ENCODE peak calls at places on chromosome 7, in four cellular contexts. F, M, N and C are unnamed samples.
A peak's percentile ranks its signal among the peaks of the same experiment; 100 is the strongest.

GRCh38 chr7:76047305-76047810 is 442 bp downstream of the STYXL1 start:
- DNase-seq in F (no peak), M (no peak), N (no peak), C (no peak)

GRCh38 chr7:96991850-96992623 is 13.3 kb upstream of the DLX6 start:
- DNase-seq in F (no peak), M (no peak), N (no peak), C (no peak)

GRCh38 chr7:13946181-13946580 is 43.3 kb downstream of the ETV1 start:
- DNase-seq in F (no peak), M (no peak), N (no peak), C (no peak)

GRCh38 chr7:4013793-4014192 is 668.3 kb upstream of the FOXK1 start:
- DNase-seq in F (no peak), M (no peak), N (no peak), C (no peak)

GRCh38 chr7:77786018-77786417 is 12.2 kb downstream of the TMEM60 start:
- DNase-seq in F (no peak), M (no peak), N (no peak), C (no peak)

GRCh38 chr7:13933536-13933935 is 55.9 kb downstream of the ETV1 start:
- DNase-seq in F (no peak), M (no peak), N (no peak), C (no peak)

GRCh38 chr7:69002416-69002815 is 595.9 kb upstream of the AUTS2 start:
- DNase-seq in F (no peak), M (no peak), N (no peak), C (no peak)

GRCh38 chr7:104943502-104944343 is 70.3 kb upstream of the KMT2E start:
- DNase-seq in F (peak; percentile 94), M (no peak), N (peak; percentile 74), C (no peak)

GRCh38 chr7:138429577-138430250 is 30.3 kb upstream of the TRIM24 start:
- DNase-seq in F (no peak), M (no peak), N (no peak), C (no peak)

GRCh38 chr7:148856035-148856881 is 27.8 kb downstream of the EZH2 start:
- DNase-seq in F (peak; percentile 28), M (no peak), N (no peak), C (no peak)

GRCh38 chr7:151131284-151131621 is 36.2 kb downstream of the GBX1 start:
- DNase-seq in F (no peak), M (no peak), N (no peak), C (no peak)

GRCh38 chr7:112076309-112076708 is 129.9 kb downstream of the DOCK4 start:
- DNase-seq in F (no peak), M (no peak), N (no peak), C (no peak)

GRCh38 chr7:158997471-158997870 is 141.1 kb downstream of the DYNC2I1 start:
- DNase-seq in F (no peak), M (no peak), N (no peak), C (no peak)

GRCh38 chr7:27564881-27565482 is 97.7 kb downstream of the HIBADH start:
- DNase-seq in F (no peak), M (no peak), N (no peak), C (peak; percentile 13)

GRCh38 chr7:48389977-48390376 is 218.7 kb downstream of the ABCA13 start:
- DNase-seq in F (no peak), M (no peak), N (no peak), C (no peak)

GRCh38 chr7:7122033-7122478 is 60.3 kb upstream of the C1GALT1 start:
- DNase-seq in F (no peak), M (no peak), N (no peak), C (no peak)

GRCh38 chr7:117034851-117035462 is 81.7 kb downstream of the ST7 start:
- DNase-seq in F (no peak), M (no peak), N (no peak), C (no peak)

GRCh38 chr7:81630600-81630999 is 139.2 kb downstream of the HGF start:
- DNase-seq in F (no peak), M (no peak), N (no peak), C (no peak)

GRCh38 chr7:33196194-33196593 is 66.8 kb downstream of the BBS9 start:
- DNase-seq in F (no peak), M (no peak), N (no peak), C (no peak)

GRCh38 chr7:112112822-112113255 is 93.4 kb downstream of the DOCK4 start:
- DNase-seq in F (no peak), M (no peak), N (no peak), C (no peak)

GRCh38 chr7:151999337-152000090 is 26.0 kb upstream of the GALNT11 start:
- DNase-seq in F (no peak), M (no peak), N (no peak), C (no peak)

GRCh38 chr7:84294907-84295455 is 100.4 kb upstream of the SEMA3A start:
- DNase-seq in F (no peak), M (no peak), N (no peak), C (no peak)

GRCh38 chr7:105644937-105645336 is 63.6 kb upstream of the EFCAB10 start:
- DNase-seq in F (no peak), M (no peak), N (no peak), C (no peak)

GRCh38 chr7:87413029-87413428 is 62.5 kb downstream of the ABCB4 start:
- DNase-seq in F (no peak), M (no peak), N (no peak), C (no peak)

GRCh38 chr7:16028651-16029050 is 342.2 kb upstream of the MEOX2 start:
- DNase-seq in F (no peak), M (no peak), N (no peak), C (no peak)

GRCh38 chr7:127822822-127823508 is 171.0 kb downstream of the SND1 start:
- DNase-seq in F (peak; percentile 16), M (no peak), N (no peak), C (peak; percentile 18)

GRCh38 chr7:44050121-44050914 is 5.8 kb downstream of the DBNL start:
- DNase-seq in F (no peak), M (no peak), N (no peak), C (no peak)
- H3K4me1 ChIP-seq in F (no peaks in the 10 kb centered on the region), M (peaks cover 22% of the 10 kb centered on the region), N (peaks cover 15% of the 10 kb centered on the region), C (no peaks in the 10 kb centered on the region)

GRCh38 chr7:36749282-36749960 is 25.1 kb upstream of the AOAH start:
- DNase-seq in F (no peak), M (no peak), N (no peak), C (no peak)

GRCh38 chr7:36746347-36746746 is 22.1 kb upstream of the AOAH start:
- DNase-seq in F (no peak), M (no peak), N (no peak), C (no peak)

GRCh38 chr7:36747251-36747968 is 23.1 kb upstream of the AOAH start:
- DNase-seq in F (no peak), M (no peak), N (no peak), C (no peak)

GRCh38 chr7:36752026-36752735 is 27.9 kb upstream of the AOAH start:
- DNase-seq in F (no peak), M (no peak), N (no peak), C (no peak)

DNA sequence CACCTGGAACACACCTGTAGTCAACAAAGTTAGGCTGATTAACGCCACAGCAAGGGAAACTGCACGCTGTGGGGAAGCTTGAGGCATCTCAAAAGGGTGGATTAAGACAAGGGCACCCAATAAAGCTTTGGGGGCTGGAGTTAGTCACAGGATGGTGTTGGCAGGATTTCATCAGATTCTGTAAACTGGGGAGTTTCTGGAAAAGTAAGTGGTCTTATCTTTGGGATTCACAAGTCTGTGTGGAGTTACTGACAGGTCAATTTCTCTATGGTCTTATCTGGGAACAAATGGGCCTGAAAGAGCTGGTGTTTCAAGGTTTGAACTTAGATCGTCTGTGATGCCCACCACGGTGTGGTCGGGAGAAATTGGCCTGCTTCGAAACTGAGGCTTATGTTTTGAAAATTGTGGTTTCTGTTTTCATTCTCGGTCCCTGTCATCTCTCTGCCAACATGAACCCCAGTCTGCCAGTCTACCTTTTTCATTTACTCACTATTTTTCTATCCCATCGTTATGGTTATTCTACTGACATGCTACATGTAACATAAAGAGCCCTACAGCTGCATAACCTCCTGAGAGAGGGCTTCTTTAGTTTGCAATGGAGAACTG is 23.8 kb upstream of the AOAH start:
- DNase-seq in F (no peak), M (no peak), N (no peak), C (no peak)
- H3K4me3 ChIP-seq in F (no peak overlapping the region), M (no peak overlapping the region), N (no peak overlapping the region), C (no peak overlapping the region)

GRCh38 chr7:133911724-133912123 is 215.4 kb upstream of the LRGUK start:
- DNase-seq in F (no peak), M (no peak), N (no peak), C (no peak)
- H3K27ac ChIP-seq in F (no peak overlapping the region), M (no peak overlapping the region), N (no peak overlapping the region), C (no peak overlapping the region)

DNA sequence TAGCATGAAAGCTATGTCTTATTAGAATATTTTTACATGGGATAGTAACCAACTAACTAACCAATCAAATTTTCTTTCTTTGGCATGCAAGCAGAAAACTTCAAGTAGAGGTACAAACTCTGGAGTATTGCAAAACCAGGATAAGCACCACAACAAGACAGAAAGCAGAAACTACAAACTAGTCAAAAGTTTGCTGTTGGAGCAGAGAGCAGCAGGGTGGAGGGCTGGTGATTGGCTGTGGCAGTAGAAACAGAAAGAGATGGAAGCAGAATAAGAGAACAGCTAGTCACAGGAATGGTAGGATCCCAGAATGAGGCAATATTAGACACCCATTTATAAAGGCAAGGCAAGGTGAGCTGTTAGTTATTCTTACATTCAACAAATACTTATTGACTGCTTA is 6.8 kb upstream of the MACC1 start:
- DNase-seq in F (no peak), M (no peak), N (no peak), C (no peak)
- H3K4me1 ChIP-seq in F (no peaks in the 10 kb centered on the region), M (no peaks in the 10 kb centered on the region), N (no peaks in the 10 kb centered on the region), C (peaks cover 5% of the 10 kb centered on the region)

GRCh38 chr7:128931965-128932861 is 5.5 kb upstream of the IRF5 start:
- DNase-seq in F (no peak), M (no peak), N (no peak), C (no peak)
- H3K4me3 ChIP-seq in F (no peak overlapping the region), M (no peak overlapping the region), N (no peak overlapping the region), C (no peak overlapping the region)